ENCODE peak calls at places on chromosomes 12 and 14, in four cellular contexts. One of them, this sample, is unnamed.
A peak's percentile ranks its signal among the peaks of the same experiment; 100 is the strongest.

GRCh38 chr14:56061051-56061450 is 57.2 kb upstream of the PELI2 start:
- DNase-seq in A549: no peak
- DNase-seq in K562: no peak
- DNase-seq in HepG2: no peak
- DNase-seq in this sample: no peak

GRCh38 chr12:53739285-53740129 is 12.3 kb upstream of the CALCOCO1 start:
- DNase-seq in A549: no peak
- DNase-seq in K562: no peak
- DNase-seq in HepG2: no peak
- DNase-seq in this sample: no peak

GRCh38 chr12:48078901-48079300 is 27.0 kb downstream of the SENP1 start:
- DNase-seq in A549: no peak
- DNase-seq in K562: no peak
- DNase-seq in HepG2: no peak
- DNase-seq in this sample: peak; percentile 64

GRCh38 chr14:70073924-70074566 is 114.7 kb downstream of the SLC8A3 start:
- DNase-seq in A549: peak; percentile 85
- DNase-seq in K562: peak; percentile 67
- DNase-seq in HepG2: peak; percentile 87
- DNase-seq in this sample: peak; percentile 73

GRCh38 chr14:40623641-40624040 is 983.0 kb upstream of the LRFN5 start:
- DNase-seq in A549: no peak
- DNase-seq in K562: no peak
- DNase-seq in HepG2: no peak
- DNase-seq in this sample: no peak

GRCh38 chr12:108896817-108897216 is 16.9 kb downstream of the DAO start:
- DNase-seq in A549: no peak
- DNase-seq in K562: no peak
- DNase-seq in HepG2: no peak
- DNase-seq in this sample: no peak

GRCh38 chr12:27852117-27852516 is 72.1 kb upstream of the MANSC4 start:
- DNase-seq in A549: no peak
- DNase-seq in K562: no peak
- DNase-seq in HepG2: no peak
- DNase-seq in this sample: no peak

GRCh38 chr12:80268924-80269749 is 169.8 kb downstream of the OTOGL start:
- DNase-seq in A549: peak; percentile 39
- DNase-seq in K562: no peak
- DNase-seq in HepG2: no peak
- DNase-seq in this sample: peak; percentile 93

GRCh38 chr14:69921052-69921451 is 41.8 kb downstream of the SMOC1 start:
- DNase-seq in A549: no peak
- DNase-seq in K562: no peak
- DNase-seq in HepG2: no peak
- DNase-seq in this sample: peak; percentile 92

GRCh38 chr14:103641181-103641580 is 12.2 kb downstream of the KLC1 start:
- DNase-seq in A549: no peak
- DNase-seq in K562: no peak
- DNase-seq in HepG2: no peak
- DNase-seq in this sample: peak; percentile 82

GRCh38 chr14:58362798-58363412 is 32.8 kb upstream of the TOMM20L start:
- DNase-seq in A549: peak; percentile 51
- DNase-seq in K562: no peak
- DNase-seq in HepG2: peak; percentile 41
- DNase-seq in this sample: peak; percentile 17

GRCh38 chr12:4353785-4354208 is 25.7 kb downstream of the FGF23 start:
- DNase-seq in A549: peak; percentile 19
- DNase-seq in K562: no peak
- DNase-seq in HepG2: no peak
- DNase-seq in this sample: no peak

GRCh38 chr12:109927622-109928021 is 27.5 kb downstream of the TCHP start:
- DNase-seq in A549: peak; percentile 64
- DNase-seq in K562: peak; percentile 66
- DNase-seq in HepG2: peak; percentile 44
- DNase-seq in this sample: peak; percentile 41

GRCh38 chr14:97697772-97698171 is 900.6 kb downstream of the VRK1 start:
- DNase-seq in A549: no peak
- DNase-seq in K562: no peak
- DNase-seq in HepG2: no peak
- DNase-seq in this sample: no peak

GRCh38 chr12:91575631-91576030 is 393.0 kb upstream of the DCN start:
- DNase-seq in A549: no peak
- DNase-seq in K562: no peak
- DNase-seq in HepG2: no peak
- DNase-seq in this sample: no peak

GRCh38 chr12:51823875-51824565 is 24.5 kb downstream of the FIGNL2 start:
- DNase-seq in A549: peak; percentile 85
- DNase-seq in K562: no peak
- DNase-seq in HepG2: peak; percentile 59
- DNase-seq in this sample: peak; percentile 73

GRCh38 chr14:68148276-68148675 is 328.7 kb downstream of the RAD51B start:
- DNase-seq in A549: no peak
- DNase-seq in K562: no peak
- DNase-seq in HepG2: no peak
- DNase-seq in this sample: peak; percentile 55

GRCh38 chr12:2326470-2326869 is 273.7 kb downstream of the CACNA1C start:
- DNase-seq in A549: no peak
- DNase-seq in K562: no peak
- DNase-seq in HepG2: no peak
- DNase-seq in this sample: no peak

GRCh38 chr12:106583578-106584103 is 837 bp downstream of the RFX4 start:
- DNase-seq in A549: peak; percentile 56
- DNase-seq in K562: no peak
- DNase-seq in HepG2: no peak
- DNase-seq in this sample: peak; percentile 12

GRCh38 chr12:90331821-90332220 is 623.2 kb downstream of the CCER1 start:
- DNase-seq in A549: no peak
- DNase-seq in K562: no peak
- DNase-seq in HepG2: no peak
- DNase-seq in this sample: no peak

GRCh38 chr14:96095581-96096476 is 56.7 kb downstream of the C14orf132 start:
- DNase-seq in A549: peak; percentile 82
- DNase-seq in K562: no peak
- DNase-seq in HepG2: peak; percentile 55
- DNase-seq in this sample: peak; percentile 92

GRCh38 chr14:100018482-100018881 is 46.7 kb upstream of the EVL start:
- DNase-seq in A549: peak; percentile 18
- DNase-seq in K562: peak; percentile 26
- DNase-seq in HepG2: peak; percentile 17
- DNase-seq in this sample: peak; percentile 62

GRCh38 chr14:55976619-55977018 is 141.6 kb upstream of the PELI2 start:
- DNase-seq in A549: no peak
- DNase-seq in K562: no peak
- DNase-seq in HepG2: no peak
- DNase-seq in this sample: no peak

GRCh38 chr14:58598028-58598850 is 39.5 kb upstream of the DACT1 start:
- DNase-seq in A549: no peak
- DNase-seq in K562: no peak
- DNase-seq in HepG2: no peak
- DNase-seq in this sample: peak; percentile 22

GRCh38 chr14:60805881-60806569 is 71.5 kb downstream of the MNAT1 start:
- DNase-seq in A549: no peak
- DNase-seq in K562: no peak
- DNase-seq in HepG2: no peak
- DNase-seq in this sample: peak; percentile 63

GRCh38 chr12:117450186-117450585 is 88.8 kb upstream of the NOS1 start:
- DNase-seq in A549: no peak
- DNase-seq in K562: no peak
- DNase-seq in HepG2: no peak
- DNase-seq in this sample: no peak

GRCh38 chr14:82720931-82721330 is 1187.3 kb upstream of the SEL1L start:
- DNase-seq in A549: no peak
- DNase-seq in K562: no peak
- DNase-seq in HepG2: no peak
- DNase-seq in this sample: no peak

GRCh38 chr14:80951491-80951890 is 3.9 kb upstream of the TSHR start:
- DNase-seq in A549: no peak
- DNase-seq in K562: no peak
- DNase-seq in HepG2: no peak
- DNase-seq in this sample: no peak

GRCh38 chr14:103072595-103073366 is 11.2 kb upstream of the LBHD2 start:
- DNase-seq in A549: peak; percentile 91
- DNase-seq in K562: no peak
- DNase-seq in HepG2: no peak
- DNase-seq in this sample: no peak

GRCh38 chr12:122190842-122191668 is 8.1 kb downstream of the LRRC43 start:
- DNase-seq in A549: peak; percentile 79
- DNase-seq in K562: peak; percentile 81
- DNase-seq in HepG2: peak; percentile 60
- DNase-seq in this sample: peak; percentile 59

GRCh38 chr12:49049566-49050224 is 10.9 kb downstream of the KMT2D start:
- DNase-seq in A549: no peak
- DNase-seq in K562: no peak
- DNase-seq in HepG2: no peak
- DNase-seq in this sample: peak; percentile 76

GRCh38 chr12:127722651-127723050 is 544.3 kb upstream of the TMEM132C start:
- DNase-seq in A549: no peak
- DNase-seq in K562: no peak
- DNase-seq in HepG2: no peak
- DNase-seq in this sample: no peak

GRCh38 chr14:34348592-34348991 is 113.4 kb downstream of the SPTSSA start:
- DNase-seq in A549: no peak
- DNase-seq in K562: no peak
- DNase-seq in HepG2: no peak
- DNase-seq in this sample: no peak

GRCh38 chr14:34355584-34356266 is 106.3 kb downstream of the SPTSSA start:
- DNase-seq in A549: no peak
- DNase-seq in K562: no peak
- DNase-seq in HepG2: peak; percentile 45
- DNase-seq in this sample: peak; percentile 75

GRCh38 chr14:34347683-34348082 is 114.4 kb downstream of the SPTSSA start:
- DNase-seq in A549: no peak
- DNase-seq in K562: no peak
- DNase-seq in HepG2: peak; percentile 56
- DNase-seq in this sample: no peak

GRCh38 chr14:34354556-34354955 is 107.5 kb downstream of the SPTSSA start:
- DNase-seq in A549: no peak
- DNase-seq in K562: no peak
- DNase-seq in HepG2: no peak
- DNase-seq in this sample: no peak

DNA sequence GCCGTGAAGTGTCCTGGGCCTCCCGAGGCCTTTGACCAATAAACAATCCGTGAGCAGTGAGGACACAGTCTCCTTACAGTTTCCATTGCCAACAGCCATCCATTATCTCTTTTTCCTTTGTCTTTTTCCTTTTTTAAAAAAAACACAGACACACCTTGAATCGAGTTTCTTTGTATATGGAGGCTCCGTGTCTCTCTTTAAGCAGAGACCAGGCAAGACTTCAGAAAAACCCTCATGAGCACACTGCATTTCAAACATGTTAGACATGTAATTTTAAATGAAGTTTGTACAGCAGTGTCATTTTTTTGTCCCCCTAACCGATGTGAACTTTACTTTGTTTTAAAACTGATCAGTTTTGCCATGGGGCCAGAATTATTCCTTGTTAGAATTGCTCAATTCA is 111.1 kb downstream of the SPTSSA start:
- DNase-seq in A549: no peak
- DNase-seq in K562: no peak
- DNase-seq in HepG2: no peak
- DNase-seq in this sample: no peak
- TF ChIP-seq MAZ in A549: no peak
- TF ChIP-seq MAZ in K562: no peak
- TF ChIP-seq MAZ in HepG2: no peak
- TF ChIP-seq MAZ in this sample: no peak

GRCh38 chr14:77657244-77657643 is 40.8 kb upstream of the SPTLC2 start:
- DNase-seq in A549: no peak
- DNase-seq in K562: no peak
- DNase-seq in HepG2: no peak
- DNase-seq in this sample: no peak

GRCh38 chr14:77659822-77660221 is 43.4 kb upstream of the SPTLC2 start:
- DNase-seq in A549: no peak
- DNase-seq in K562: no peak
- DNase-seq in HepG2: no peak
- DNase-seq in this sample: peak; percentile 32

GRCh38 chr14:77663289-77663688 is 44.5 kb downstream of the ALKBH1 start:
- DNase-seq in A549: no peak
- DNase-seq in K562: no peak
- DNase-seq in HepG2: no peak
- DNase-seq in this sample: peak; percentile 38

DNA sequence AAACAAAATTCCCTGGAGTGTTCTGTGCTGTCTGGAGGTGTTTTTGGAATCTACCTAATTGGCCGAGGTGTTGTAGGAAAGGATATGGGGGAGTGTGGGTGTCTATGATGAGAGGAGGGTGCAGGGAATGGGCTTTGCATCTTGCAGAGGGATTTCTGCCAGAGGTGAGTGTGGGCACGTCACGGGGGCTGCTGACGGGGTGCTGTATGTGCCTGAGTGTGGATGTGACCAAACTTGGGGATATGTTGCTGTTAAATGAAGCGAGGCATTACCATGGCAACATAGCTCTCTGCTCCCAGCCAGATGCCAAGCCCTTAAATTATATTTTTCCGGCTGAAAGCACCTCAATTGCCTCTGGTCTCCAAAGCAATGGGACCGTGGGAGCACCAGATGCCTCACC is 44.3 kb upstream of the SPTLC2 start:
- DNase-seq in A549: no peak
- DNase-seq in K562: no peak
- DNase-seq in HepG2: no peak
- DNase-seq in this sample: no peak
- TF ChIP-seq CEBPB in A549: no peak
- TF ChIP-seq CEBPB in K562: no peak
- TF ChIP-seq CEBPB in HepG2: no peak
- TF ChIP-seq CEBPB in this sample: no peak

DNA sequence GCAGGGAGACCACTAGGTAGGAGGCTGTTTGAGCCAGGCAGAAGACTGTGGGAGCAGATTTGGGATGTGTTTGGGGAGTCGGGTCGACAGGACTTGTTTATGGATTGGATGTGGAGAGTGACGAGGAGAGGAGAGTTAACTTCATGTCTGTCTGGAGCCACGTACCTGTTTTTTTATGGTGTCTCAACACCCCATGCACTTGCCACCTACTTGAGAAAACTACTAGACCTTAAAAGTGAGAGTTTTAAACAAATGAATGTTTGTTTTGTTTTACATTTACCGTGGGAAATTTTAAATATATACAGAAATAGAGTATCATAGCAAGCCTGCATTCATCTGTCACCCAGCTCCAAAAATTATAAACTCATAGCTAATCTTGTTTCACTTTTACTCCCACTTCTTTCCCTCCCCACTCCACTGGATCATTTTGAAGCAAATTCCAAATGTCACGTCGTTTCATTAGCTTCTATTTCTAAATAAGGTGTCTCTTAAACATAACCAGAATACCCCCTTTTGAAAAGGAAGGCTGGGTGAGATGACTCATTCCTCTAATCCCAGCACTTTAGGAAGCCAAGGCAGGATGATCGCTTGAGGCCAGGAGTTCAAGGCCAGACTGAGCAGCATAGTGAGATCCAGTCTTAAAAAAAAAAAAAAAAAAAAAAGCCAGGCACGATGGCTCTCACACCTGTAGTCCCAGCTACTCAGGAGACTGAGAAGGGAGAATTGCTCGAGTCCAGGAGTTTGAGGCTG is 136.2 kb downstream of the ANO6 start:
- DNase-seq in A549: no peak
- DNase-seq in K562: no peak
- DNase-seq in HepG2: peak; percentile 15
- DNase-seq in this sample: no peak
- TF ChIP-seq MAZ in A549: no peak
- TF ChIP-seq MAZ in K562: no peak
- TF ChIP-seq MAZ in HepG2: no peak
- TF ChIP-seq MAZ in this sample: no peak

GRCh38 chr12:26567126-26567525 is 265.9 kb downstream of the ITPR2 start:
- DNase-seq in A549: no peak
- DNase-seq in K562: no peak
- DNase-seq in HepG2: no peak
- DNase-seq in this sample: no peak
- TF ChIP-seq CEBPB in A549: no peak
- TF ChIP-seq CEBPB in K562: no peak
- TF ChIP-seq CEBPB in HepG2: no peak
- TF ChIP-seq CEBPB in this sample: no peak

This sample was measured in IMR-90.